ENCODE peak calls at places on chromosomes 13 and 19, in five cellular contexts. A is mucosa of descending colon, B is H9, X is AG04450, I is thoracic aorta. Y is an unnamed sample. For H3K9me3, the result is how much of the 10 kb centered on the place peaks cover.

GRCh38 chr19:38656171-38656981 is 8.9 kb downstream of the ACTN4 start:
- DNase-seq in A (no peak), B (no peak), X (no peak), I (no peak), Y (no peak)

GRCh38 chr19:12793290-12794195 is 2.3 kb downstream of the JUNB start:
- DNase-seq in A (peak), B (peak), X (peak), I (no peak), Y (peak)

GRCh38 chr19:1291761-1292418 is 6.2 kb downstream of the EFNA2 start:
- DNase-seq in A (peak), B (no peak), X (no peak), I (no peak), Y (no peak)

GRCh38 chr19:3054972-3055740 is 7.1 kb downstream of the TLE5 start:
- DNase-seq in A (no peak), B (no peak), X (no peak), I (no peak), Y (no peak)

GRCh38 chr13:41263261-41263971 is at the start of gene MTRF1:
- DNase-seq in A (peak), B (peak), X (peak), I (peak), Y (peak)

GRCh38 chr13:34164585-34164984 is 346.6 kb downstream of the RFC3 start:
- DNase-seq in A (no peak), B (no peak), X (no peak), I (no peak), Y (no peak)

GRCh38 chr13:70107498-70108271 is at the start of gene ATXN8OS:
- DNase-seq in A (no peak), B (peak), X (no peak), I (no peak), Y (peak)

GRCh38 chr19:34366670-34367423 is 1.9 kb downstream of the GPI start:
- DNase-seq in A (no peak), B (no peak), X (peak), I (no peak), Y (no peak)

GRCh38 chr19:1904385-1905070 is 671 bp upstream of the ADAT3 start:
- DNase-seq in A (no peak), B (peak), X (no peak), I (no peak), Y (peak)

GRCh38 chr13:25675060-25675459 is 303.3 kb downstream of the ATP8A2 start:
- DNase-seq in A (no peak), B (no peak), X (no peak), I (no peak), Y (no peak)

GRCh38 chr13:51926528-51926885 is 64.7 kb downstream of the CCDC70 start:
- DNase-seq in A (no peak), B (no peak), X (no peak), I (no peak), Y (no peak)

GRCh38 chr19:57802269-57802668 is 12.4 kb downstream of the ZNF552 start:
- DNase-seq in A (no peak), B (peak), X (no peak), I (no peak), Y (no peak)

GRCh38 chr19:57803265-57803593 is 11.5 kb downstream of the ZNF552 start:
- DNase-seq in A (no peak), B (no peak), X (no peak), I (no peak), Y (no peak)

GRCh38 chr19:57803594-57804325 is 11.0 kb downstream of the ZNF552 start:
- DNase-seq in A (peak), B (peak), X (peak), I (no peak), Y (no peak)

GRCh38 chr19:57812201-57812600 is 2.5 kb downstream of the ZNF552 start:
- DNase-seq in A (no peak), B (no peak), X (no peak), I (no peak), Y (no peak)

GRCh38 chr19:57807541-57807940 is 7.2 kb downstream of the ZNF552 start:
- DNase-seq in A (no peak), B (no peak), X (no peak), I (no peak), Y (no peak)
- H3K9me3 ChIP-seq in A (under half), B (under half), X (under half), I (under half), Y (under half)

GRCh38 chr19:58129284-58129683 is 21.3 kb downstream of the ZNF329 start:
- DNase-seq in A (no peak), B (no peak), X (no peak), I (no peak), Y (no peak)
- H3K9me3 ChIP-seq in A (half or more), B (half or more), X (half or more), I (half or more), Y (half or more)

GRCh38 chr19:51873097-51873496 is 14.7 kb downstream of the ZNF577 start:
- DNase-seq in A (no peak), B (no peak), X (no peak), I (no peak), Y (no peak)
- H3K9me3 ChIP-seq in A (half or more), B (half or more), X (half or more), I (half or more), Y (under half)

GRCh38 chr19:37165635-37166034 is 6.9 kb downstream of the ZNF585A start:
- DNase-seq in A (no peak), B (no peak), X (no peak), I (no peak), Y (no peak)

GRCh38 chr19:37160153-37160552 is 12.3 kb downstream of the ZNF585A start:
- DNase-seq in A (no peak), B (no peak), X (no peak), I (no peak), Y (no peak)
- H3K9me3 ChIP-seq in A (half or more), B (under half), X (under half), I (half or more), Y (under half)

DNA sequence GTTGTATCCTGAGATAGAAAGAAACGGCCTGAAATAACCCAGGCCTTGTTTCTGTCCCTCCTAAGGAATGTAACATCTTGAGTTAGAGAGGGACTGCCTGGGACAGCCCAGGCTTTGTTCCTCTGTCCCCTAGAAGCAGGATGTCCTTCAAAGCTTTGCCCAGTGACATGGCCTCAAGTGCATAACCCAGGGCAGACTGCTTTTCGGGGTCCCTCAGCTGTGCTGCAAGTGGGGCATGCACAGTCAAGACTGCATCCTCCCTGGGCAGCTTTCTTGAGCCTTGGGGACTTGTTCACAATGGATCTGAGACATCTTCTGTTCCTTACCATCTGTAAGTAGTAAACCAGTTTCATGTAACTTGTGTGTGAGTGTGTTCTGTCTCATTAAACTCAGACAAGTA is 7.5 kb upstream of the EPSTI1 start:
- DNase-seq in A (no peak), B (no peak), X (no peak), I (no peak), Y (no peak)
- H3K9me3 ChIP-seq in A (under half), B (under half), X (under half), I (under half), Y (under half)

GRCh38 chr19:15532779-15533521 is 24.6 kb downstream of the CYP4F22 start:
- DNase-seq in A (no peak), B (no peak), X (no peak), I (no peak), Y (no peak)
- H3K9me3 ChIP-seq in A (under half), B (half or more), X (under half), I (under half), Y (under half)

GRCh38 chr13:78035500-78035899 is 116.9 kb upstream of the EDNRB start:
- DNase-seq in A (no peak), B (no peak), X (no peak), I (no peak), Y (no peak)

GRCh38 chr13:78030351-78030750 is 111.7 kb upstream of the EDNRB start:
- DNase-seq in A (no peak), B (no peak), X (no peak), I (no peak), Y (no peak)

GRCh38 chr13:78029891-78030290 is 111.3 kb upstream of the EDNRB start:
- DNase-seq in A (no peak), B (no peak), X (no peak), I (no peak), Y (no peak)

GRCh38 chr13:78028960-78029359 is 110.3 kb upstream of the EDNRB start:
- DNase-seq in A (no peak), B (no peak), X (no peak), I (no peak), Y (no peak)

DNA sequence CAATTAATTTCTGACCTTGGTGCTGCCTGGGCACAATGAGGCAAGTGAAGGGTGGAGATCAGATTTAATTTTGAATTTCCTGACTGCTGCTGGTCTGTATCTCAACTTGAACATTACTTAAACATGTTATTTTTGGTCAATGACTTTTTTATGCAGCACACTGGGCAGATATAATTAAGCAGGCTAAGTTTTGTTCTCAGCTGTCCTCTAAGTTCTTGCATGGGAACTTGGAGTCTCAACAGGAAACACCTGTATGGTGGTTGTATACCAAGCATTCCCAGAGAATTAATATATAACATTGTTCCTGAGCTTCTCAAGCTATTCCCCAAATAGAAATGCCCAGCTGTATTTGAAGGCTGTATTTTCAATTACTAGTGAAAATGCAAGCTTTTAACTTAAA is 113.5 kb upstream of the EDNRB start:
- DNase-seq in A (no peak), B (no peak), X (no peak), I (no peak), Y (no peak)
- H3K9me3 ChIP-seq in A (under half), B (under half), X (under half), I (under half), Y (under half)

Y was measured in WERI-Rb-1.